ENCODE peak calls at places on chromosomes 4 and X, in nine cellular contexts. F, A, J, D, V, N, Q, C and R are unnamed samples.

GRCh38 chr4:103018391-103019318 is 850 bp downstream of the SLC9B1 start:
- DNase-seq in F (no peak), V (peak), A (peak), Q (no peak), J (peak), N (no peak), C (peak), D (no peak), R (peak)

GRCh38 chrX:130253916-130254315 is 14.8 kb downstream of the ZNF280C start:
- DNase-seq in J (no peak), Q (no peak), C (no peak), N (no peak), F (no peak), V (no peak), A (no peak), D (no peak), R (no peak)

GRCh38 chr4:16136321-16136720 is 52.5 kb upstream of the PROM1 start:
- DNase-seq in F (no peak), J (no peak), V (no peak), A (no peak), Q (no peak), C (no peak), D (no peak), N (no peak), R (no peak)

GRCh38 chrX:66046612-66047235 is 6.8 kb upstream of the VSIG4 start:
- DNase-seq in C (no peak), V (no peak), J (no peak), Q (no peak), N (no peak), D (no peak), A (no peak), F (no peak), R (no peak)

GRCh38 chr4:116023049-116023448 is 909.6 kb upstream of the NDST4 start:
- DNase-seq in F (no peak), C (no peak), D (no peak), Q (no peak), A (no peak), V (no peak), J (no peak), N (no peak), R (no peak)

GRCh38 chr4:140186651-140187315 is 32.8 kb upstream of the MAML3 start:
- DNase-seq in N (no peak), V (peak), F (no peak), J (peak), C (no peak), Q (no peak), A (peak), D (no peak), R (peak)

GRCh38 chr4:146224331-146224966 is 10.1 kb downstream of the REELD1 start:
- DNase-seq in J (peak), Q (no peak), F (no peak), D (no peak), A (no peak), N (no peak), V (peak), C (no peak), R (no peak)

GRCh38 chrX:3584415-3584996 is 128.9 kb downstream of the PRKX start:
- DNase-seq in D (no peak), F (no peak), A (no peak), J (no peak), Q (no peak), V (no peak), N (no peak), C (peak), R (no peak)